ENCODE peak calls at places on chromosomes 12 and 14, in four cellular contexts. T is GM12891, D is K562, H is GM12878. V is an unnamed sample.

GRCh38 chr12:51521554-51522276 is 69.3 kb upstream of the SCN8A start:
- DNase-seq in D (no peak), T (no peak), H (no peak), V (no peak)

GRCh38 chr12:123200414-123200813 is 32.5 kb downstream of the MPHOSPH9 start:
- DNase-seq in T (no peak), D (no peak), H (no peak), V (no peak)

GRCh38 chr12:55931780-55932545 is 1.0 kb downstream of the DGKA start:
- DNase-seq in D (peak), T (no peak), H (no peak), V (peak)

GRCh38 chr12:80161612-80162011 is 62.3 kb downstream of the OTOGL start:
- DNase-seq in H (no peak), D (no peak), T (no peak), V (no peak)

GRCh38 chr12:120791669-120792176 is 66.1 kb downstream of the ACADS start:
- DNase-seq in T (no peak), D (no peak), H (no peak), V (no peak)

GRCh38 chr12:26032290-26032689 is 73.8 kb downstream of the RASSF8 start:
- DNase-seq in D (no peak), T (no peak), H (no peak), V (no peak)

GRCh38 chr12:22318122-22318737 is 16.3 kb downstream of the ST8SIA1 start:
- DNase-seq in T (no peak), D (no peak), H (no peak), V (no peak)

GRCh38 chr14:76551116-76551515 is 175.2 kb downstream of the ESRRB start:
- DNase-seq in D (no peak), T (no peak), H (no peak), V (no peak)

GRCh38 chr12:131222271-131223139 is 268.8 kb downstream of the ADGRD1 start:
- DNase-seq in H (peak), T (no peak), D (no peak), V (no peak)

GRCh38 chr12:51884676-51885229 is 3.1 kb upstream of the ANKRD33 start:
- DNase-seq in D (peak), H (no peak), T (no peak), V (no peak)

GRCh38 chr14:37583358-37584210 is 11.5 kb downstream of the FOXA1 start:
- DNase-seq in T (no peak), H (no peak), D (no peak), V (no peak)

GRCh38 chr14:24232645-24233537 is at the start of gene GMPR2:
- DNase-seq in H (no peak), D (peak), T (no peak), V (no peak)

GRCh38 chr12:124869011-124869665 is 5.5 kb upstream of the SCARB1 start:
- DNase-seq in T (no peak), H (no peak), D (peak), V (peak)

GRCh38 chr14:22415633-22415959 is 173.4 kb downstream of the DAD1 start:
- DNase-seq in H (no peak), D (no peak), T (no peak), V (no peak)

GRCh38 chr14:21268612-21269251 is 510 bp downstream of the HNRNPC start:
- DNase-seq in T (no peak), H (no peak), D (peak), V (no peak)

GRCh38 chr12:107440596-107440995 is 245.0 kb upstream of the PWP1 start:
- DNase-seq in T (no peak), H (no peak), D (no peak), V (no peak)

GRCh38 chr12:107443320-107444090 is 242.1 kb upstream of the PWP1 start:
- DNase-seq in T (no peak), H (no peak), D (no peak), V (no peak)

GRCh38 chr12:107442593-107442992 is 243.0 kb upstream of the PWP1 start:
- DNase-seq in T (no peak), D (no peak), H (no peak), V (no peak)

GRCh38 chr12:107439101-107439738 is 246.4 kb upstream of the PWP1 start:
- DNase-seq in T (no peak), H (no peak), D (no peak), V (no peak)

DNA sequence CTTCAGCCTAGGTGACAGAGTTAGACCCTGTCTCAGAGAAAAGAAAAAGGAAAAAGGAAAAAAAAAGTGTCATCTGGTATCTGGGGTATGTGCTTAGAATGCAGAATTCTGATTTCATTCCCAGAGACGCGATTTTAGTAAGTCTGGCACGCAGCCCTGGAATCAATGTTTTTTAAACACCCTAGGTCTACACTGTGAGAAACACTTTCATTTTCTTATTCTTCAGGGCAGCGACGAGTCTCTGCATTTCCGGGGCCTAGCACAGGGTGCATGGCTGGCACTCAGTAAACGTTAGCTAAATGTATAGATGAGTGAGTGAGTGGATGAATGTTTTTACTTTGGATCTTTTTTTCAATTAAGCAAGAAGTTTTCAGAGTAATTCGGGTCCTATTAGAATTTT is 243.7 kb upstream of the PWP1 start:
- DNase-seq in H (no peak), D (no peak), T (no peak), V (no peak)
- TF ChIP-seq SPI1 in H (no peak), D (no peak), T (no peak), V (no peak)

DNA sequence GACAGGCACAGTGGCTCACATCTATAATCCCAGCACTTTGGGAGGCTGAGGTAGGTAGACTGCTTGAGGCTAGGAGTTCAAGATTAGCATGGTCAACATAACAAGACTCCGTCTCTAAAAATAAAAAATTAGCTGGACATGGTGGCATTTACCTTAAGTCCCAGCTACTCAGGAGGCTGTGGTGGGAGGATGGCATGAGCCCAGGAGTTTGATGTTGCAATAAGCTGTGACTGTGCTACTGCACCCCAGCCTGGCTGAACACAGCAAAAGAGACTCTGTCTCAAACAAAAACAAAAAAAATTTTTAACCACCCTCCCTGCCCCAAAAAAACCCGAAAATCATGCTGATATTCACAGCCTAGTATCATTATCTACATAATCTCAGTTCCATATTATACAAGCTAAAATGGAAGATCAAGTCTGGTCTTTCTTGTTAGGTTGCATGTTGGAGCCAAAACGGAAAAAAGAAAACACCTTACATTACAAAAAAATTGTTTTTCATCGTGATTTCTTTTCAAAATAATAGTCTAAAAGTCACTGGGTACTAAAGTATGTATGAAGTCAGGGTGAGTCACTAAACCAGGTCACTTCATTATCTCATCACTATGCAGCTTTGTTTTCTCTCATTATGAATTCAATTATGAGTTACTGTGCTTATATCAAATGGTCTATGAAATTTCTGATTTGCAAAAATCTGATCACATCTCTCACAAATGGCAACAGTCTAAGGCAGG is 13.8 kb downstream of the GXYLT1 start:
- DNase-seq in D (no peak), T (no peak), H (no peak), V (no peak)
- TF ChIP-seq SPI1 in D (no peak), T (no peak), H (no peak), V (no peak)

DNA sequence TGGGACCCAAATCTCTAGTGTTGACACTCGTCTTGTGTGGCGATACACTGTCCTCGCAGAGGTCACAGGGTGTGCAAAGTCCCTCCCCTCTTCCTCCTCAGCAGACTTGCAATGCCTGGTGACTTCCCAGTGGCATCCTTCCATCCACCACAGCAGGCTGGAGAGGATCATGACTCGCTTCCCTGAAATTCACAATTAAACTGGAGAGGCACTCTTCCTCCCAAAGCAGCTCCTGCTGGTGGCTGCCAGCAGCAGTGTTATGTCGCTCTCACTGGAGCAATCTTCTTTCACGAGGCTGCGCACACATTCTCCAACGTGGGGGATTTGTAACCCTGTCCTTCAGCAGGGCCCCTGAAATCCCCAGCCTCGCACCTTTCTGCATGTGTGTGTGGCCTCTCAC is 145.2 kb upstream of the TMCC3 start:
- DNase-seq in H (no peak), D (no peak), T (no peak), V (no peak)
- TF ChIP-seq SPI1 in H (no peak), D (no peak), T (no peak), V (no peak)

GRCh38 chr12:4346931-4347330 is 25.9 kb downstream of the TIGAR start:
- DNase-seq in H (no peak), D (no peak), T (no peak), V (no peak)
- TF ChIP-seq SPI1 in H (no peak), D (no peak), T (no peak), V (no peak)

GRCh38 chr12:82473111-82473754 is 114.9 kb downstream of the METTL25 start:
- DNase-seq in H (no peak), T (no peak), D (no peak), V (no peak)
- TF ChIP-seq SPI1 in H (no peak), T (no peak), D (no peak), V (no peak)

DNA sequence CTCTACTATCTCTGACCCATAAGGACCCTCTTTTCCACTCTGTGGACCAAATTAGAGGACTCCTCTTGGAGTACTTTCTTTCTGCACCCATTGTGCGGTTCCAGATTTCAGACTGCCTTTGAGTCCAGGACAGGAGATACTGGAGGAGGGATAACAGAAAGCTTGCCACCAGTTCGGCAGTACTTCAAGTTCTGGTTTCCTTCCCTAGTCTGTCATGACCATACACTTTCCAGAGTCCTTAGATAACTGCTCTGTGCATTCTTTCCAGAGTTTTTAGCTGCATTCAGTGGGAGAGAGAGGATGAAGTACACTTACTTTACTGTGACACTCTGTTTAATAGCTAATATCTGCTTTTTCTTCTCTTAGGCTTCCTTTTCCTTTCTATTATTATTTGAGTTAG is 54.8 kb upstream of the OSBPL8 start:
- DNase-seq in T (no peak), D (no peak), H (no peak), V (no peak)
- TF ChIP-seq SPI1 in T (no peak), D (no peak), H (no peak), V (no peak)

GRCh38 chr14:87690076-87690661 is 302.8 kb downstream of the GALC start:
- DNase-seq in T (no peak), D (no peak), H (no peak), V (no peak)
- TF ChIP-seq SPI1 in T (no peak), D (no peak), H (no peak), V (no peak)

DNA sequence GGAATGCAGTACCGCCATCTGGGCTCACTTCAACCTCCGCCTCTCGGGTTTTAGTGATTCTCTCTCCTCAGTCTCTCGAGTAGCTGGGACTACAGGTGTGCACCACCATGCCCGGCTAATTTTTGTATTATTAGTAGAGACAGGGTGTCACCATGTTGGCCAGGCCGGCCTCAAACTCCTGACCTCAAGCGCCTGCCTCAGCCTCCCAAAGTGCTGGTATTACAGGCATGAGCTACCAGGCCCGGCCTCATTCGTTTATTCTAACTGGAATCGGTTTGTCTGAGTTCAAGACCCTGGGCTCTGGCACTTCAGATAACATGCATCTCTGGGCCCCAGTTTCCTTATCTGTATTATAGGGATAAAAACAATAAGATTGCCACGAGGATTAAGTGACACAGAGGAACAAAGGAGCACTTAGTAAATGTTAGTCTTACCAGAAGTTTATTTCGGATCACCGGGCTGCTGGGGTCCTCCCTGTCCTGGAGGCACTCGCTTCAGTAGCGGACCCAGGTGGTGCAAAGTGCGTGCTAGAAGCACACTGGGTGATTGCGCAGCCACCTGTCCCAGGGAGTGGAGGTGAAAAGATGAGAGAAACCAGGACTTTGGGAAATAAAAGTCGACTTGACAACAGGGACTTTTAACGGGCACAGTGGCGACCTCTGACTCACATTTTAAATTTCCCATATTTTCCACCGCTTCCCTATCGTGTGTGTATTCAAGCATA is 37.5 kb downstream of the ACACB start:
- DNase-seq in H (no peak), D (peak), T (no peak), V (no peak)
- TF ChIP-seq SPI1 in H (no peak), D (no peak), T (no peak), V (no peak)

V was measured in HL-60.